ENCODE peak calls at places on chromosomes 13 and 19, in seven cellular contexts. V, H, G, B, Q, A and U are unnamed samples.

GRCh38 chr13:95530178-95530577 is 22.3 kb upstream of the CLDN10 start:
- DNase-seq in V (no peak), H (no peak), G (no peak), B (no peak), Q (peak; percentile 45), A (no peak), U (no peak)

GRCh38 chr19:6218497-6219146 is 61.2 kb downstream of the MLLT1 start:
- DNase-seq in V (peak; percentile 81), H (peak; percentile 90), G (peak; percentile 89), B (peak; percentile 92), Q (peak; percentile 46), A (peak; percentile 98), U (peak; percentile 92)

GRCh38 chr13:112014857-112015256 is 52.1 kb upstream of the SOX1 start:
- DNase-seq in V (no peak), H (no peak), G (no peak), B (no peak), Q (no peak), A (no peak), U (no peak)

GRCh38 chr13:44420376-44421220 is 47.0 kb downstream of the SERP2 start:
- DNase-seq in V (no peak), H (no peak), G (no peak), B (no peak), Q (no peak), A (no peak), U (no peak)

GRCh38 chr13:27728271-27728670 is 64.0 kb upstream of the GSX1 start:
- DNase-seq in V (no peak), H (peak; percentile 25), G (no peak), B (no peak), Q (peak; percentile 2), A (no peak), U (peak; percentile 17)

GRCh38 chr13:109309625-109310363 is 476.6 kb downstream of the IRS2 start:
- DNase-seq in V (no peak), H (no peak), G (no peak), B (no peak), Q (peak; percentile 95), A (no peak), U (no peak)

GRCh38 chr13:45178349-45179142 is 22.3 kb downstream of the KCTD4 start:
- DNase-seq in V (no peak), H (no peak), G (no peak), B (no peak), Q (no peak), A (peak; percentile 25), U (no peak)

GRCh38 chr13:98972627-98973026 is 5.2 kb downstream of the DOCK9 start:
- DNase-seq in V (no peak), H (no peak), G (no peak), B (no peak), Q (no peak), A (peak; percentile 17), U (no peak)

GRCh38 chr13:105069106-105069505 is 1466.4 kb downstream of the EFNB2 start:
- DNase-seq in V (no peak), H (no peak), G (no peak), B (no peak), Q (no peak), A (no peak), U (no peak)

GRCh38 chr13:99374994-99375805 is 68.0 kb upstream of the GPR183 start:
- DNase-seq in V (peak; percentile 54), H (no peak), G (peak; percentile 50), B (no peak), Q (no peak), A (no peak), U (no peak)

GRCh38 chr19:50562329-50562728 is 5.9 kb downstream of the LRRC4B start:
- DNase-seq in V (no peak), H (no peak), G (no peak), B (no peak), Q (no peak), A (no peak), U (no peak)

GRCh38 chr13:72255908-72256307 is 388.9 kb upstream of the DACH1 start:
- DNase-seq in V (no peak), H (no peak), G (peak; percentile 42), B (no peak), Q (peak; percentile 62), A (no peak), U (no peak)

GRCh38 chr13:30968734-30969335 is 36.4 kb downstream of the TEX26 start:
- DNase-seq in V (no peak), H (no peak), G (no peak), B (no peak), Q (no peak), A (no peak), U (no peak)

GRCh38 chr19:46860125-46860845 is 512 bp upstream of the ARHGAP35 start:
- DNase-seq in V (peak; percentile 83), H (peak; percentile 99), G (peak; percentile 98), B (peak; percentile 97), Q (peak; percentile 98), A (peak; percentile 95), U (peak; percentile 98)